ENCODE peak calls at places on chromosomes 7 and 10, in six cellular contexts. One of them, this sample, is unnamed.

GRCh38 chr7:135186261-135186540 is 15.7 kb upstream of the CYREN start:
- DNase-seq in pancreas: no peak
- DNase-seq in heart left ventricle: no peak
- DNase-seq in HCT116: no peak
- DNase-seq in fibroblast of mammary gland: no peak
- DNase-seq in thyroid gland: no peak
- DNase-seq in this sample: no peak

GRCh38 chr10:77974396-77975074 is 48.0 kb upstream of the DLG5 start:
- DNase-seq in fibroblast of mammary gland: peak
- DNase-seq in thyroid gland: peak
- DNase-seq in heart left ventricle: no peak
- DNase-seq in pancreas: no peak
- DNase-seq in HCT116: peak
- DNase-seq in this sample: peak

GRCh38 chr10:3807928-3808496 is 23.0 kb upstream of the KLF6 start:
- DNase-seq in fibroblast of mammary gland: no peak
- DNase-seq in pancreas: no peak
- DNase-seq in thyroid gland: no peak
- DNase-seq in heart left ventricle: peak
- DNase-seq in HCT116: no peak
- DNase-seq in this sample: no peak

GRCh38 chr10:123229927-123230630 is 75.9 kb downstream of the BUB3 start:
- DNase-seq in heart left ventricle: no peak
- DNase-seq in HCT116: no peak
- DNase-seq in thyroid gland: no peak
- DNase-seq in pancreas: no peak
- DNase-seq in fibroblast of mammary gland: peak
- DNase-seq in this sample: no peak

GRCh38 chr10:32253300-32253699 is 93.7 kb downstream of the EPC1 start:
- DNase-seq in HCT116: peak
- DNase-seq in heart left ventricle: no peak
- DNase-seq in pancreas: no peak
- DNase-seq in thyroid gland: no peak
- DNase-seq in fibroblast of mammary gland: peak
- DNase-seq in this sample: no peak

GRCh38 chr10:15123749-15124184 is 26.6 kb downstream of the RPP38 start:
- DNase-seq in thyroid gland: no peak
- DNase-seq in heart left ventricle: no peak
- DNase-seq in HCT116: no peak
- DNase-seq in pancreas: no peak
- DNase-seq in fibroblast of mammary gland: peak
- DNase-seq in this sample: peak

GRCh38 chr7:140857048-140857447 is 67.7 kb downstream of the BRAF start:
- DNase-seq in fibroblast of mammary gland: peak
- DNase-seq in pancreas: no peak
- DNase-seq in HCT116: no peak
- DNase-seq in heart left ventricle: no peak
- DNase-seq in thyroid gland: peak
- DNase-seq in this sample: peak

GRCh38 chr7:73429218-73429617 is 4.4 kb upstream of the FZD9 start:
- DNase-seq in fibroblast of mammary gland: peak
- DNase-seq in pancreas: no peak
- DNase-seq in heart left ventricle: no peak
- DNase-seq in HCT116: no peak
- DNase-seq in thyroid gland: no peak
- DNase-seq in this sample: peak

GRCh38 chr7:107045195-107045960 is 873 bp downstream of the PRKAR2B start:
- DNase-seq in heart left ventricle: no peak
- DNase-seq in HCT116: no peak
- DNase-seq in pancreas: no peak
- DNase-seq in thyroid gland: no peak
- DNase-seq in fibroblast of mammary gland: no peak
- DNase-seq in this sample: no peak

GRCh38 chr7:115546790-115547189 is 483.8 kb downstream of the TFEC start:
- DNase-seq in thyroid gland: no peak
- DNase-seq in fibroblast of mammary gland: no peak
- DNase-seq in HCT116: no peak
- DNase-seq in heart left ventricle: no peak
- DNase-seq in pancreas: no peak
- DNase-seq in this sample: no peak

GRCh38 chr7:77439572-77439971 is 23.4 kb upstream of the GSAP start:
- DNase-seq in pancreas: no peak
- DNase-seq in heart left ventricle: peak
- DNase-seq in thyroid gland: peak
- DNase-seq in HCT116: no peak
- DNase-seq in fibroblast of mammary gland: peak
- DNase-seq in this sample: no peak

GRCh38 chr10:86953747-86954680 is 3.4 kb downstream of the MMRN2 start:
- DNase-seq in pancreas: no peak
- DNase-seq in heart left ventricle: peak
- DNase-seq in fibroblast of mammary gland: peak
- DNase-seq in HCT116: no peak
- DNase-seq in thyroid gland: peak
- DNase-seq in this sample: peak

GRCh38 chr7:115634633-115635032 is 395.9 kb downstream of the TFEC start:
- DNase-seq in HCT116: no peak
- DNase-seq in heart left ventricle: no peak
- DNase-seq in pancreas: no peak
- DNase-seq in thyroid gland: no peak
- DNase-seq in fibroblast of mammary gland: no peak
- DNase-seq in this sample: no peak

GRCh38 chr7:48251766-48252165 is 80.5 kb downstream of the ABCA13 start:
- DNase-seq in fibroblast of mammary gland: no peak
- DNase-seq in thyroid gland: no peak
- DNase-seq in heart left ventricle: no peak
- DNase-seq in pancreas: no peak
- DNase-seq in HCT116: no peak
- DNase-seq in this sample: peak

GRCh38 chr10:71860243-71861029 is 9.4 kb upstream of the PSAP start:
- DNase-seq in HCT116: peak
- DNase-seq in fibroblast of mammary gland: peak
- DNase-seq in thyroid gland: peak
- DNase-seq in heart left ventricle: peak
- DNase-seq in pancreas: peak
- DNase-seq in this sample: peak

GRCh38 chr10:97090644-97091043 is 95.1 kb downstream of the SLIT1 start:
- DNase-seq in pancreas: no peak
- DNase-seq in fibroblast of mammary gland: no peak
- DNase-seq in HCT116: no peak
- DNase-seq in thyroid gland: no peak
- DNase-seq in heart left ventricle: no peak
- DNase-seq in this sample: no peak

GRCh38 chr7:130844811-130845580 is 111.0 kb upstream of the KLF14 start:
- DNase-seq in pancreas: no peak
- DNase-seq in heart left ventricle: no peak
- DNase-seq in fibroblast of mammary gland: peak
- DNase-seq in HCT116: peak
- DNase-seq in thyroid gland: no peak
- DNase-seq in this sample: peak

GRCh38 chr10:64537931-64538330 is 1016.7 kb downstream of the REEP3 start:
- DNase-seq in thyroid gland: no peak
- DNase-seq in HCT116: no peak
- DNase-seq in fibroblast of mammary gland: no peak
- DNase-seq in pancreas: no peak
- DNase-seq in heart left ventricle: no peak
- DNase-seq in this sample: no peak

GRCh38 chr7:102072636-102073209 is 213.9 kb upstream of the SH2B2 start:
- DNase-seq in heart left ventricle: no peak
- DNase-seq in pancreas: no peak
- DNase-seq in thyroid gland: no peak
- DNase-seq in fibroblast of mammary gland: no peak
- DNase-seq in HCT116: no peak
- DNase-seq in this sample: no peak

GRCh38 chr10:78963074-78964034 is 105.4 kb upstream of the ZMIZ1 start:
- DNase-seq in fibroblast of mammary gland: no peak
- DNase-seq in HCT116: no peak
- DNase-seq in pancreas: no peak
- DNase-seq in thyroid gland: peak
- DNase-seq in heart left ventricle: peak
- DNase-seq in this sample: no peak

GRCh38 chr10:11871470-11871869 is 48.3 kb downstream of the PROSER2 start:
- DNase-seq in thyroid gland: no peak
- DNase-seq in HCT116: no peak
- DNase-seq in heart left ventricle: no peak
- DNase-seq in fibroblast of mammary gland: no peak
- DNase-seq in pancreas: no peak
- DNase-seq in this sample: peak

GRCh38 chr10:113627836-113628235 is 36.0 kb downstream of the NRAP start:
- DNase-seq in fibroblast of mammary gland: no peak
- DNase-seq in pancreas: no peak
- DNase-seq in heart left ventricle: no peak
- DNase-seq in thyroid gland: no peak
- DNase-seq in HCT116: no peak
- DNase-seq in this sample: no peak

GRCh38 chr7:39355664-39356063 is 210.5 kb upstream of the YAE1 start:
- DNase-seq in HCT116: no peak
- DNase-seq in pancreas: no peak
- DNase-seq in fibroblast of mammary gland: no peak
- DNase-seq in thyroid gland: no peak
- DNase-seq in heart left ventricle: no peak
- DNase-seq in this sample: no peak

GRCh38 chr7:39356531-39356930 is 209.7 kb upstream of the YAE1 start:
- DNase-seq in fibroblast of mammary gland: peak
- DNase-seq in thyroid gland: no peak
- DNase-seq in pancreas: no peak
- DNase-seq in heart left ventricle: no peak
- DNase-seq in HCT116: no peak
- DNase-seq in this sample: no peak

GRCh38 chr7:39360766-39361165 is 205.4 kb upstream of the YAE1 start:
- DNase-seq in heart left ventricle: no peak
- DNase-seq in fibroblast of mammary gland: no peak
- DNase-seq in thyroid gland: no peak
- DNase-seq in pancreas: no peak
- DNase-seq in HCT116: no peak
- DNase-seq in this sample: no peak

GRCh38 chr7:39360038-39360437 is 206.2 kb upstream of the YAE1 start:
- DNase-seq in HCT116: no peak
- DNase-seq in heart left ventricle: no peak
- DNase-seq in pancreas: no peak
- DNase-seq in fibroblast of mammary gland: no peak
- DNase-seq in thyroid gland: no peak
- DNase-seq in this sample: no peak

GRCh38 chr7:39357648-39358047 is 208.6 kb upstream of the YAE1 start:
- DNase-seq in HCT116: peak
- DNase-seq in fibroblast of mammary gland: no peak
- DNase-seq in heart left ventricle: no peak
- DNase-seq in pancreas: no peak
- DNase-seq in thyroid gland: no peak
- DNase-seq in this sample: no peak
- TF ChIP-seq CTCF in HCT116: peak
- TF ChIP-seq CTCF in fibroblast of mammary gland: peak
- TF ChIP-seq CTCF in heart left ventricle: no peak
- TF ChIP-seq CTCF in pancreas: no peak
- TF ChIP-seq CTCF in thyroid gland: no peak
- TF ChIP-seq CTCF in this sample: peak

GRCh38 chr10:48701941-48702340 is 17.3 kb downstream of the WDFY4 start:
- DNase-seq in HCT116: no peak
- DNase-seq in pancreas: no peak
- DNase-seq in heart left ventricle: no peak
- DNase-seq in thyroid gland: no peak
- DNase-seq in fibroblast of mammary gland: no peak
- DNase-seq in this sample: no peak
- H3K4me3 ChIP-seq in HCT116: no peak
- H3K4me3 ChIP-seq in pancreas: no peak
- H3K4me3 ChIP-seq in heart left ventricle: no peak
- H3K4me3 ChIP-seq in thyroid gland: no peak
- H3K4me3 ChIP-seq in fibroblast of mammary gland: no peak
- H3K4me3 ChIP-seq in this sample: no peak

GRCh38 chr10:101116754-101117153 is 14.3 kb upstream of the TLX1 start:
- DNase-seq in HCT116: no peak
- DNase-seq in thyroid gland: no peak
- DNase-seq in pancreas: no peak
- DNase-seq in heart left ventricle: no peak
- DNase-seq in fibroblast of mammary gland: no peak
- DNase-seq in this sample: no peak
- TF ChIP-seq CTCF in HCT116: no peak
- TF ChIP-seq CTCF in thyroid gland: no peak
- TF ChIP-seq CTCF in pancreas: no peak
- TF ChIP-seq CTCF in heart left ventricle: no peak
- TF ChIP-seq CTCF in fibroblast of mammary gland: no peak
- TF ChIP-seq CTCF in this sample: no peak

DNA sequence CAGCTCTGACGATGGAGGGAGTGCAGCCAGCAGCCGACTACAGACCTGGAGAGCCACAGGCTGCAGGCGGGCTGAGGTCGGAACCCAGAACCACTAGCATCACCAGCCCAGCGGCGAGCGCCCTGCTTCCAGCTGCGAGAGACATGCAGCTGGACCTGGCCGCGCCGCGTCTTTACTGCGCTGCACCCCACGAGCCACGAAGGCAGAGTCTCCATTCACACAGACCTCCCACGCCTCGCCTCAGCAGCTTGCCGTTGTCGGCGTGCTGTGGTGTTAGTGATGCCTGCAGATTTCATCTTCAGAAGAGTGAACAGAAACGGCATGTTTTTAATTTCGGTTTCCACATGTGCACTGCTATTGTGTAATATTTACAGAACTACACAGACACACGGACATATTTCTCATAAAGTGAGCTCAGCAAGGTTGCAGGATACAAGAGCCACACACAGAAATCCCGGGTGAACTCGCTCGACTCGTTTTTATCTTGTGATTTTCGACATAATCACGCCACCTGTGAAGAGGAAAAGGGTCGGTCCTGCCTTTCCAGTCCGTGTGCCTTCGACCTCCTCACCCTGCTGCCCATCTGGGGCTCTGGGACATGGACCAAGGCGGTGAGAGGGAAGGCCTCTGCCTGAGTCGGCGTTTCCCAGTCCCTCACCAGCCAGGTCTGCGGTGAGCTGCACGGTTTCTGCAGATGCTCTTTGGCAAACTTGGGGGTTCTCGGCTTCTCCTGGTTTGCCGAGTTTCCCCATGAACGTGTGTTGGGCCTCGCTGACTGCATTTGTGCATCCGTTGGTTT is 252.2 kb downstream of the ELFN1 start:
- DNase-seq in fibroblast of mammary gland: peak
- DNase-seq in thyroid gland: no peak
- DNase-seq in HCT116: no peak
- DNase-seq in heart left ventricle: no peak
- DNase-seq in pancreas: no peak
- DNase-seq in this sample: peak
- H3K4me3 ChIP-seq in fibroblast of mammary gland: peak
- H3K4me3 ChIP-seq in thyroid gland: no peak
- H3K4me3 ChIP-seq in HCT116: no peak
- H3K4me3 ChIP-seq in heart left ventricle: no peak
- H3K4me3 ChIP-seq in pancreas: no peak
- H3K4me3 ChIP-seq in this sample: no peak